ENCODE peak calls at places on chromosomes 12 and 14, in seven cellular contexts. V is nephron progenitor cell, B is tibial artery, P is MM.1S, T is GM20000, K is IMR-90, Z is thoracic aorta. Q is an unnamed sample.

GRCh38 chr12:754871-755562 is 2.6 kb downstream of the WNK1 start:
- DNase-seq in B (no peak), P (peak), Z (no peak), K (peak), T (peak), V (no peak), Q (no peak)

GRCh38 chr12:12201274-12201758 is 65.5 kb downstream of the LRP6 start:
- DNase-seq in P (no peak), B (no peak), K (peak), V (no peak), T (peak), Z (no peak), Q (no peak)

GRCh38 chr14:101838476-101838875 is 77.0 kb downstream of the PPP2R5C start:
- DNase-seq in Z (no peak), K (no peak), V (no peak), B (no peak), P (no peak), T (no peak), Q (no peak)

GRCh38 chr12:127101086-127101485 is 1165.9 kb upstream of the TMEM132C start:
- DNase-seq in B (no peak), K (no peak), P (no peak), T (no peak), V (no peak), Z (no peak), Q (no peak)

GRCh38 chr12:85310456-85311076 is 30.5 kb downstream of the ALX1 start:
- DNase-seq in P (peak), Z (no peak), T (no peak), K (peak), B (no peak), V (no peak), Q (no peak)

GRCh38 chr12:129550353-129550752 is 353.5 kb downstream of the TMEM132D start:
- DNase-seq in P (no peak), Z (no peak), V (no peak), T (no peak), K (no peak), B (no peak), Q (no peak)

GRCh38 chr12:110224379-110225304 is 56.4 kb upstream of the ATP2A2 start:
- DNase-seq in P (peak), Z (no peak), K (peak), T (no peak), B (peak), V (no peak), Q (no peak)

GRCh38 chr14:103808403-103809001 is 38.9 kb downstream of the PPP1R13B start:
- DNase-seq in K (peak), P (peak), V (peak), B (peak), T (peak), Z (no peak), Q (peak)

GRCh38 chr14:88588081-88588480 is 25.2 kb downstream of the ZC3H14 start:
- DNase-seq in Z (no peak), T (no peak), P (no peak), V (no peak), K (no peak), B (no peak), Q (no peak)

GRCh38 chr14:102902523-102903247 is 19.8 kb upstream of the AMN start:
- DNase-seq in P (no peak), V (no peak), T (no peak), Z (no peak), K (no peak), B (no peak), Q (no peak)

GRCh38 chr14:43900173-43900655 is 606.9 kb downstream of the FSCB start:
- DNase-seq in V (no peak), Z (no peak), P (peak), T (no peak), B (no peak), K (no peak), Q (no peak)

GRCh38 chr12:118033902-118034301 is 17.4 kb downstream of the RFC5 start:
- DNase-seq in K (peak), P (no peak), T (no peak), B (no peak), V (no peak), Z (no peak), Q (no peak)

GRCh38 chr14:79357307-79357706 is 854.0 kb downstream of the DIO2 start:
- DNase-seq in B (no peak), K (no peak), V (no peak), T (no peak), Z (no peak), P (no peak), Q (no peak)

GRCh38 chr14:38290601-38291190 is 34.8 kb upstream of the CLEC14A start:
- DNase-seq in Z (no peak), V (no peak), B (no peak), K (peak), P (no peak), T (no peak), Q (no peak)

GRCh38 chr14:65255583-65256443 is 153.5 kb upstream of the MAX start:
- DNase-seq in P (no peak), V (peak), B (no peak), K (no peak), Z (no peak), T (no peak), Q (peak)

GRCh38 chr14:104979758-104980591 is 1.8 kb upstream of the AHNAK2 start:
- DNase-seq in T (no peak), P (no peak), Z (no peak), B (no peak), V (no peak), K (peak), Q (no peak)

GRCh38 chr12:66065623-66066022 is 64.9 kb downstream of the LLPH start:
- DNase-seq in P (no peak), B (no peak), V (no peak), K (peak), T (no peak), Z (no peak), Q (no peak)

GRCh38 chr14:91294153-91294552 is 49.6 kb upstream of the GPR68 start:
- DNase-seq in V (no peak), B (no peak), P (no peak), Z (no peak), T (no peak), K (no peak), Q (no peak)

GRCh38 chr14:70882771-70883492 is 24.3 kb upstream of the PCNX1 start:
- DNase-seq in Z (no peak), V (no peak), K (peak), B (no peak), P (no peak), T (no peak), Q (no peak)

GRCh38 chr14:32129124-32129523 is 52.0 kb downstream of the ARHGAP5 start:
- DNase-seq in P (no peak), V (no peak), K (peak), B (no peak), Z (no peak), T (no peak), Q (no peak)

GRCh38 chr12:57000393-57000792 is 6.0 kb downstream of the ZBTB39 start:
- DNase-seq in T (no peak), K (peak), V (no peak), P (no peak), B (no peak), Z (no peak), Q (no peak)

GRCh38 chr14:94129111-94129757 is at the start of gene IFI27L2:
- DNase-seq in Z (peak), B (peak), P (peak), T (peak), V (peak), K (peak), Q (peak)
- TF ChIP-seq CTCF in Z (peak), B (peak), P (no peak), T (peak), V (peak), K (peak), Q (no peak)

GRCh38 chr12:124732275-124733075 is 131.2 kb downstream of the SCARB1 start:
- DNase-seq in K (no peak), P (no peak), V (no peak), T (no peak), Z (no peak), B (no peak), Q (no peak)
- TF ChIP-seq CTCF in K (no peak), P (no peak), V (no peak), T (no peak), Z (peak), B (no peak), Q (no peak)

DNA sequence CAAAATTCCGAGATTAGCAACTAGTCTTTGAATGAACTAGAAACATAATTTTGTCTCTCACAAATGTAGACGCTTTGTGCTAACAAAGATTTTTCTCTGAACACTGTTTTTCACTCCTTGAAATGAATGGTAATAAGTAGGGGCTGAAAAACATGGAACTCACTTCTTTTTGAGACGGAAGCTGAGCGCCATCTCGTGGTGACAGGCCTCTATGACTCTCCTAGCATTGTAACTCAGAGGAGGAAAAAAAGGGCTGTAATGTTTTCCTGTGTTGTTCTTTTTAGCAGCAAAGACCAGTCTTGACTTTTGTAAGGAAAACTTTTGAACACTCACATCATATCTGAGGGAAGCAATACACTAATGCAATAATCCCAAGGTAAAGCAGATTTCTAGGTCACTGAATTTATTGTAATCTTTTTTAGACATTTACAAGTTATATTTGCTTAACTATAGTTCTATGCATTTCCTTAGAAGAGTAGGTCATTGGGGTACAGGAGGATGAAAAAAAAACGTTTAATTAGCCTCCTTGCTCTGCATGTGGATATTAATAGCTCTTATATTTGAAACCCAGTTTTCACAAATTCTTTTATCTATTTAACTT is 157.3 kb upstream of the FOXG1 start:
- DNase-seq in B (no peak), Z (no peak), V (peak), T (peak), P (peak), K (peak), Q (no peak)
- TF ChIP-seq CTCF in B (peak), Z (no peak), V (peak), T (peak), P (peak), K (peak), Q (no peak)

DNA sequence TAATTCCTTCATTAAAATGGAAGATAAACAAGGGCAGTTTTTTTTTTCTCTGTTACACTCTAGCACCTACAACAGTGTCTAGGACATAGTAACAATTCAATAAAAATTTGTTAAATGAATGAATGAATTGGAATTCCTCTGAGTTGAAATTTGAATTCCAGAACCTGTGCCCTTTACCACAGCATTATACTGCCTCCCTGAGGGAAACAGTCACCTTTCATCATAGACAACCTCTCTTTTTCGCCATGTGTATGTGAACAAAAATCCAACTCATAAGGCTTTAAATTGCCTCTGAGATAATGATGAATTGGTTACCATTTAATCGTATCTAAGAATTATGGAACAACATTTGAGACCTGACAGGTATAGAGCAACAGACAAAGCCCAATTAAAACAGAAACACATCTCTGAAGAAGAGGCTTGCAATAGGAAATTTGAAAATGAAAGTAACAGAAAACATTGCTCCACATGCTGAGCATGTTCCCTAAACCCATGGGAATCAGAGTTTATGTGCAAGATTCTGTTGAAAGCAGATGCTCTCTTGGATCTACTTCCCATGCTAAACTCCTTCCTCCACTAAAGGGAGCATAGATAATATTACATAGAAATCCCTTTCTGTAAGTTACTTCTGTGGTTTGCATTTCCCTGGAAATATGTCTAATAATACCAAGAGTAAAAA is 657.8 kb downstream of the GALC start:
- DNase-seq in V (no peak), K (no peak), Z (no peak), T (no peak), P (no peak), B (no peak), Q (no peak)
- TF ChIP-seq CTCF in V (no peak), K (peak), Z (no peak), T (no peak), P (peak), B (no peak), Q (no peak)

GRCh38 chr12:76085159-76085868 is 829 bp upstream of the NAP1L1 start:
- DNase-seq in V (no peak), K (peak), B (no peak), P (peak), T (peak), Z (no peak), Q (no peak)
- TF ChIP-seq CTCF in V (no peak), K (peak), B (no peak), P (peak), T (peak), Z (no peak), Q (no peak)

GRCh38 chr12:120453977-120454376 is 7.7 kb downstream of the GATC start:
- DNase-seq in K (peak), T (peak), B (no peak), Z (no peak), V (no peak), P (peak), Q (no peak)
- TF ChIP-seq CTCF in K (peak), T (peak), B (peak), Z (peak), V (peak), P (peak), Q (no peak)

DNA sequence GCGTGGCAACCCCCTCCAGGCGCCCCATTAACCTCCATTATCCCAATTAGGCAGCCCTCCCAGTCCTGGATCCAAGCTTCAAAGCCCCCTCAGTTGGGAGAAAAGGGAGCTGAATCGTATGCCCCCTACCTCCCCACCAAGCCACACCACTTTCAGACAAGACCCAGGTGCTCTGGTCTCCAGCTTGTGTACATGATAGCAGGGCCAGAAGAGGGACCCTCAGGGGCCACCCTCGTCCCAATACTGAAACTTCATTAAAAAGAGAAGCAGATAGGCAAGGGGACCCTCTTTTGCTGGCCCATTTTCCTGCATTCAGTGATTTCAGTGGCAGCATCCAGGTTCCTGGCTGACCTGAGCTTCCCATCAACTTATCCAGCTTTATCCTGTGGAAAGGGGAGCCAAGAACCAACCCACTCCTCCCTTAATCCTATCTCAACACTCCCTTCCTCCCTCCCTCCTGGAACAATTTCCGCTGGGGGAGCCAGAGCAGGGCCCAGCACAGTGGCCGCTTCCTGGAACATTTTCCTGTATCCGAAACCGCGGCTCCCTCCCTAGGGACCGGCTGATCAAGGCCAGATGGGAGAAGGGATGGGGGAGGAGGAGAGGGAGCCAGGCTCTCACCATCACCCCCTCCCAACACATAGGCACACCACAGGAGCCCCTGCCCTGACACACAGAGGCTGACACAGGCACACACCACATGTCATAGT is 9.5 kb upstream of the SP7 start:
- DNase-seq in T (peak), B (no peak), P (no peak), V (peak), Z (no peak), K (no peak), Q (no peak)
- TF ChIP-seq CTCF in T (no peak), B (no peak), P (no peak), V (no peak), Z (no peak), K (no peak), Q (no peak)

DNA sequence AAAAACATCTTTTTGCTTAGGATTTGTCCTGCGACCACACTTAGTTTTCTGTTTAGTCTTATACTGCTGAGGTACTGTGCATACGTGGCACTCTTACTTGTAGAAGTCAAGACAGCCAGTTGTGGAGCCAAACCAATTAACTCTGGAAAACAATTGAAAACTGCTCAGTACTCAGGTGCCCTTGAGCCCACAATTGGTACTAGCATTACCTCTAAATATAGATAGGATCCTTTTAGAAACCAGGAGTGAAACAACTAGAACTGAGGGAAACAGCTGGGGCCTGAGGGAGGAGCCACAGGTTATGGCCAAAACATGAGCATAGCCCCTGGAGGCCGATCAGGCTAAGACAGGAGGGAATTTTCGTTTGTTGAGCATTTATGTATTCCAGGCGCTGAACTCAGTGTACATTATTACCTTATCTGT is 2.5 kb downstream of the SPATS2 start:
- DNase-seq in V (no peak), B (no peak), K (peak), Z (no peak), P (peak), T (peak), Q (no peak)
- TF ChIP-seq CTCF in V (peak), B (peak), K (peak), Z (peak), P (peak), T (peak), Q (no peak)

DNA sequence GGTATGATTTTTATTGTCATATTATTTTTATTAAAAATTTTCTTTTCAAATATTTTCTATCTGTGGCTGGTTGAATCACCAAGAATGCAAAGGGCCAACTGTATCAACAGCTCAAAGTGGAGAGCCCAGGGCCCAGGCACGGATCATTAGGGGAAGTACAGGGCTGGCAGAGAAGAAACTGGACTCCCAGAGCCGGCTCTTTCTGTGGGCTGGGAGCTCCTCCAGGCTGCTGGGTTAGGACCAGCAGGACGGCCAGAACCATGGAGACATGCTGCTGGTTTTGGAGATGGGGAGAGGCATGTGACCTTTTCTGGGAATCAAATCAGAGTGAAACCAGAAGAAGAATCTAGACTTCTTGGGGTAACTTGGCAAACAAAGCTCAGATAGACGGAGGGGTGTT is 220.5 kb downstream of the CACNA1C start:
- DNase-seq in V (no peak), Z (no peak), P (no peak), K (peak), B (peak), T (no peak), Q (no peak)
- TF ChIP-seq CTCF in V (no peak), Z (peak), P (no peak), K (peak), B (peak), T (no peak), Q (no peak)